ENCODE peak calls at places on chromosomes 5 and 9, in ten cellular contexts. H is naive B cell; J is cardiac muscle cell; B is AG09309; C is Daoy; I is ecto neural progenitor cell; W is sciatic nerve; V is H9; R is head of caudate nucleus; N is activated T-helper 9 cell treated with anti-CD3 and anti-CD28 coated beads, Interleukin-2, amount 50 U/mL, for 16 hours. O is an unnamed sample.

GRCh38 chr9:96183751-96184150 is 118.2 kb downstream of the HSD17B3 start:
- DNase-seq in H (no peak), J (no peak), B (no peak), C (no peak), I (no peak), W (no peak), V (no peak), R (no peak), N (no peak), O (no peak)

GRCh38 chr5:181260720-181261319 is at the start of gene TRIM52:
- DNase-seq in H (peak; percentile 89), J (peak; percentile 94), B (peak; percentile 61), C (peak; percentile 94), I (peak; percentile 94), W (peak; percentile 90), V (peak; percentile 96), R (peak; percentile 93), N (peak; percentile 84), O (peak; percentile 97)

GRCh38 chr5:58751222-58751621 is 168.3 kb downstream of the RAB3C start:
- DNase-seq in H (no peak), J (no peak), B (no peak), C (peak; percentile 86), I (no peak), W (no peak), V (no peak), R (no peak), N (no peak), O (no peak)

GRCh38 chr9:91898451-91899433 is 51.3 kb downstream of the ROR2 start:
- DNase-seq in H (no peak), J (no peak), B (no peak), C (peak; percentile 77), I (no peak), W (no peak), V (no peak), R (no peak), N (no peak), O (no peak)

GRCh38 chr5:13992795-13993194 is 48.3 kb upstream of the DNAH5 start:
- DNase-seq in H (no peak), J (no peak), B (no peak), C (no peak), I (no peak), W (no peak), V (no peak), R (no peak), N (no peak), O (peak; percentile 8)

GRCh38 chr9:106862115-106862945 is 636 bp upstream of the ZNF462 start:
- DNase-seq in H (no peak), J (peak; percentile 77), B (no peak), C (peak; percentile 68), I (peak; percentile 77), W (no peak), V (peak; percentile 74), R (peak; percentile 56), N (no peak), O (no peak)

GRCh38 chr9:17742065-17742464 is 163.2 kb downstream of the SH3GL2 start:
- DNase-seq in H (no peak), J (no peak), B (no peak), C (peak; percentile 33), I (no peak), W (no peak), V (peak; percentile 68), R (no peak), N (no peak), O (no peak)

GRCh38 chr5:156934450-156935211 is 28.4 kb downstream of the TIMD4 start:
- DNase-seq in H (peak; percentile 25), J (peak; percentile 34), B (no peak), C (peak; percentile 28), I (no peak), W (no peak), V (no peak), R (peak; percentile 16), N (peak; percentile 20), O (no peak)

GRCh38 chr5:45578270-45578669 is 117.9 kb downstream of the HCN1 start:
- DNase-seq in H (no peak), J (no peak), B (no peak), C (no peak), I (no peak), W (no peak), V (no peak), R (no peak), N (no peak), O (no peak)